ENCODE peak calls at places on chromosomes 7 and 10, in nine cellular contexts. M is CD8-positive, alpha-beta memory T cell; J is GM12891; B is right lobe of liver; T is lower lobe of right lung; U is activated CD8-positive, alpha-beta memory T cell treated with anti-CD3 and anti-CD28 coated beads for 1 hour; V is pons; K is choroid plexus epithelial cell; P is NCI-H1092 treated with DMSO at 0.1 percent for 48 hours. I is an unnamed sample.

GRCh38 chr7:139060838-139061237 is 25.0 kb upstream of the ZC3HAV1L start:
- DNase-seq in M (no peak), J (no peak), B (no peak), T (no peak), U (no peak), V (no peak), K (no peak), P (no peak), I (no peak)

GRCh38 chr7:78605131-78605530 is 806.6 kb downstream of the PHTF2 start:
- DNase-seq in M (no peak), J (no peak), B (no peak), T (no peak), U (no peak), V (no peak), K (no peak), P (no peak), I (no peak)

GRCh38 chr10:75108684-75109458 is 2.6 kb upstream of the SAMD8 start:
- DNase-seq in M (no peak), J (no peak), B (no peak), T (no peak), U (no peak), V (no peak), K (no peak), P (no peak), I (no peak)

GRCh38 chr10:122660696-122661095 is 39.0 kb downstream of the C10orf120 start:
- DNase-seq in M (no peak), J (no peak), B (no peak), T (no peak), U (no peak), V (no peak), K (no peak), P (no peak), I (no peak)

GRCh38 chr7:140402178-140402835 is 1.6 kb upstream of the RAB19 start:
- DNase-seq in M (no peak), J (no peak), B (no peak), T (no peak), U (no peak), V (no peak), K (peak), P (no peak), I (no peak)

GRCh38 chr10:60314306-60314940 is 75.3 kb downstream of the ANK3 start:
- DNase-seq in M (no peak), J (no peak), B (no peak), T (no peak), U (no peak), V (no peak), K (peak), P (no peak), I (peak)

GRCh38 chr10:79084012-79084971 is 15.5 kb downstream of the ZMIZ1 start:
- DNase-seq in M (no peak), J (no peak), B (peak), T (peak), U (no peak), V (peak), K (peak), P (no peak), I (peak)

GRCh38 chr7:90817846-90818245 is 221.7 kb downstream of the CDK14 start:
- DNase-seq in M (no peak), J (no peak), B (no peak), T (no peak), U (no peak), V (no peak), K (no peak), P (no peak), I (no peak)

GRCh38 chr10:129851941-129852650 is 112.0 kb downstream of the EBF3 start:
- DNase-seq in M (no peak), J (no peak), B (no peak), T (no peak), U (no peak), V (no peak), K (no peak), P (no peak), I (no peak)

GRCh38 chr7:81327468-81327867 is 408.6 kb upstream of the SEMA3C start:
- DNase-seq in M (no peak), J (no peak), B (no peak), T (no peak), U (no peak), V (no peak), K (peak), P (no peak), I (no peak)

GRCh38 chr7:45178241-45179225 is 20.9 kb downstream of the RAMP3 start:
- DNase-seq in M (no peak), J (no peak), B (no peak), T (peak), U (no peak), V (no peak), K (peak), P (no peak), I (no peak)

GRCh38 chr10:13091816-13092215 is 8.1 kb upstream of the OPTN start:
- DNase-seq in M (no peak), J (no peak), B (no peak), T (no peak), U (no peak), V (no peak), K (no peak), P (no peak), I (no peak)

GRCh38 chr7:30971440-30971839 is 7.7 kb downstream of the GHRHR start:
- DNase-seq in M (no peak), J (no peak), B (no peak), T (no peak), U (no peak), V (no peak), K (no peak), P (no peak), I (no peak)

GRCh38 chr7:1735806-1736468 is 65.9 kb downstream of the ELFN1 start:
- DNase-seq in M (no peak), J (no peak), B (no peak), T (no peak), U (no peak), V (no peak), K (no peak), P (no peak), I (no peak)

GRCh38 chr7:133797818-133798485 is 329.2 kb upstream of the LRGUK start:
- DNase-seq in M (no peak), J (no peak), B (no peak), T (no peak), U (no peak), V (no peak), K (peak), P (no peak), I (no peak)

GRCh38 chr10:121078672-121079102 is 227.5 kb downstream of the WDR11 start:
- DNase-seq in M (no peak), J (no peak), B (no peak), T (no peak), U (no peak), V (no peak), K (no peak), P (no peak), I (no peak)

GRCh38 chr10:30821994-30822692 is 192.6 kb upstream of the LYZL2 start:
- DNase-seq in M (no peak), J (no peak), B (no peak), T (no peak), U (no peak), V (no peak), K (no peak), P (no peak), I (no peak)

GRCh38 chr10:131050162-131050766 is 261.3 kb downstream of the TCERG1L start:
- DNase-seq in M (no peak), J (no peak), B (no peak), T (no peak), U (no peak), V (no peak), K (no peak), P (no peak), I (no peak)

GRCh38 chr7:56110611-56111010 is 4.3 kb upstream of the CHCHD2 start:
- DNase-seq in M (no peak), J (no peak), B (no peak), T (no peak), U (no peak), V (no peak), K (no peak), P (no peak), I (peak)

GRCh38 chr10:102150970-102151773 is 1.0 kb upstream of the NOLC1 start:
- DNase-seq in M (no peak), J (no peak), B (no peak), T (no peak), U (no peak), V (no peak), K (peak), P (no peak), I (no peak)

GRCh38 chr10:17747883-17748550 is 4.0 kb upstream of the TMEM236 start:
- DNase-seq in M (no peak), J (no peak), B (no peak), T (no peak), U (no peak), V (no peak), K (peak), P (no peak), I (no peak)

GRCh38 chr10:73117976-73118743 is 7.9 kb downstream of the NUDT13 start:
- DNase-seq in M (no peak), J (no peak), B (no peak), T (no peak), U (no peak), V (no peak), K (peak), P (no peak), I (no peak)

GRCh38 chr10:73433538-73433867 is at the start of gene MSS51:
- DNase-seq in M (no peak), J (no peak), B (no peak), T (no peak), U (no peak), V (no peak), K (no peak), P (no peak), I (no peak)

GRCh38 chr10:86071758-86072157 is 294.8 kb downstream of the GRID1 start:
- DNase-seq in M (no peak), J (no peak), B (no peak), T (no peak), U (no peak), V (no peak), K (no peak), P (no peak), I (no peak)

GRCh38 chr10:113644185-113645120 is 19.4 kb downstream of the NRAP start:
- DNase-seq in M (no peak), J (no peak), B (no peak), T (no peak), U (no peak), V (no peak), K (peak), P (no peak), I (no peak)

GRCh38 chr10:63766766-63767505 is 245.7 kb downstream of the REEP3 start:
- DNase-seq in M (no peak), J (no peak), B (no peak), T (no peak), U (no peak), V (no peak), K (peak), P (no peak), I (no peak)

GRCh38 chr10:21174670-21175495 is 277.8 kb upstream of the NEBL start:
- DNase-seq in M (no peak), J (no peak), B (no peak), T (no peak), U (no peak), V (no peak), K (peak), P (no peak), I (no peak)

GRCh38 chr7:141701489-141702046 is 398 bp downstream of the DENND11 start:
- DNase-seq in M (peak), J (peak), B (peak), T (peak), U (peak), V (peak), K (peak), P (peak), I (no peak)

GRCh38 chr7:149772236-149772820 is 1.1 kb downstream of the ZNF467 start:
- DNase-seq in M (no peak), J (no peak), B (no peak), T (peak), U (no peak), V (no peak), K (no peak), P (no peak), I (no peak)

GRCh38 chr10:79146611-79147130 is 77.9 kb downstream of the ZMIZ1 start:
- DNase-seq in M (no peak), J (no peak), B (peak), T (peak), U (no peak), V (peak), K (no peak), P (no peak), I (no peak)

GRCh38 chr7:76020031-76020714 is 25.8 kb upstream of the TMEM120A start:
- DNase-seq in M (peak), J (peak), B (peak), T (peak), U (peak), V (peak), K (peak), P (peak), I (peak)

GRCh38 chr7:913736-914520 is 37.6 kb downstream of the GET4 start:
- DNase-seq in M (no peak), J (no peak), B (no peak), T (no peak), U (no peak), V (peak), K (no peak), P (no peak), I (peak)

GRCh38 chr7:135168001-135168400 is 2.5 kb downstream of the CYREN start:
- DNase-seq in M (no peak), J (no peak), B (peak), T (peak), U (no peak), V (no peak), K (no peak), P (no peak), I (no peak)

GRCh38 chr7:117186218-117186617 is 136.6 kb downstream of the WNT2 start:
- DNase-seq in M (no peak), J (no peak), B (no peak), T (no peak), U (no peak), V (no peak), K (peak), P (no peak), I (no peak)

GRCh38 chr10:68600041-68600778 is 40.1 kb downstream of the TET1 start:
- DNase-seq in M (peak), J (peak), B (peak), T (peak), U (peak), V (peak), K (peak), P (peak), I (peak)

GRCh38 chr10:70602665-70603438 is at the start of gene PRF1:
- DNase-seq in M (peak), J (peak), B (peak), T (peak), U (peak), V (no peak), K (no peak), P (no peak), I (no peak)

GRCh38 chr7:3464900-3465622 is 164.0 kb downstream of the SDK1 start:
- DNase-seq in M (peak), J (no peak), B (no peak), T (no peak), U (no peak), V (no peak), K (no peak), P (no peak), I (no peak)

GRCh38 chr10:87072449-87072848 is 22.2 kb downstream of the GLUD1 start:
- DNase-seq in M (no peak), J (no peak), B (no peak), T (no peak), U (no peak), V (no peak), K (no peak), P (no peak), I (no peak)

GRCh38 chr10:58641095-58641531 is 128.4 kb downstream of the BICC1 start:
- DNase-seq in M (no peak), J (no peak), B (no peak), T (no peak), U (no peak), V (peak), K (peak), P (peak), I (no peak)

I was measured in DMS153.